ENCODE peak calls at places on chromosomes 5 and 9, in ten cellular contexts. H is brain microvascular endothelial cell, N is fibroblast of mammary gland, Y is upper lobe of right lung, B is HFFc6, V is dorsolateral prefrontal cortex, T is fibroblast of lung, I is H1, K is kidney epithelial cell, W is foreskin fibroblast. S is an unnamed sample.

GRCh38 chr9:112274600-112274999 is 58.8 kb downstream of the PTBP3 start:
- DNase-seq in T (no peak), Y (no peak), V (no peak), K (no peak), B (no peak), W (no peak), H (no peak), I (no peak), N (no peak), S (no peak)

GRCh38 chr5:160458971-160459800 is 37.5 kb downstream of the PTTG1 start:
- DNase-seq in H (no peak), B (no peak), Y (no peak), N (no peak), T (peak; percentile 42), V (no peak), K (no peak), W (no peak), I (no peak), S (no peak)

GRCh38 chr5:33291216-33292000 is 149.4 kb upstream of the TARS1 start:
- DNase-seq in H (no peak), N (no peak), T (no peak), V (no peak), W (no peak), I (no peak), Y (no peak), K (no peak), B (no peak), S (no peak)

GRCh38 chr9:36222449-36222848 is 31.7 kb downstream of the CLTA start:
- DNase-seq in N (peak; percentile 21), W (no peak), V (no peak), B (no peak), K (no peak), I (no peak), T (peak; percentile 46), Y (no peak), H (no peak), S (no peak)

GRCh38 chr5:140273401-140273877 is 29.5 kb downstream of the PFDN1 start:
- DNase-seq in H (no peak), K (no peak), I (no peak), N (peak; percentile 45), V (no peak), T (no peak), Y (no peak), B (no peak), W (no peak), S (no peak)

GRCh38 chr5:144307726-144308125 is 137.1 kb downstream of the KCTD16 start:
- DNase-seq in H (no peak), Y (no peak), B (no peak), T (no peak), I (no peak), W (no peak), V (no peak), N (no peak), K (no peak), S (no peak)

GRCh38 chr5:121962347-121962670 is 534 bp downstream of the SRFBP1 start:
- DNase-seq in Y (no peak), N (no peak), T (no peak), I (no peak), V (no peak), H (no peak), K (no peak), W (no peak), B (no peak), S (no peak)

GRCh38 chr5:154962494-154962893 is 21.6 kb downstream of the MRPL22 start:
- DNase-seq in K (peak; percentile 61), W (peak; percentile 40), I (no peak), Y (no peak), N (peak; percentile 78), H (no peak), B (peak; percentile 73), T (peak; percentile 48), V (no peak), S (no peak)

GRCh38 chr9:77019010-77019809 is at the start of gene FOXB2:
- DNase-seq in B (no peak), H (no peak), T (no peak), W (no peak), V (no peak), K (no peak), Y (no peak), I (no peak), N (no peak), S (peak; percentile 75)

DNA sequence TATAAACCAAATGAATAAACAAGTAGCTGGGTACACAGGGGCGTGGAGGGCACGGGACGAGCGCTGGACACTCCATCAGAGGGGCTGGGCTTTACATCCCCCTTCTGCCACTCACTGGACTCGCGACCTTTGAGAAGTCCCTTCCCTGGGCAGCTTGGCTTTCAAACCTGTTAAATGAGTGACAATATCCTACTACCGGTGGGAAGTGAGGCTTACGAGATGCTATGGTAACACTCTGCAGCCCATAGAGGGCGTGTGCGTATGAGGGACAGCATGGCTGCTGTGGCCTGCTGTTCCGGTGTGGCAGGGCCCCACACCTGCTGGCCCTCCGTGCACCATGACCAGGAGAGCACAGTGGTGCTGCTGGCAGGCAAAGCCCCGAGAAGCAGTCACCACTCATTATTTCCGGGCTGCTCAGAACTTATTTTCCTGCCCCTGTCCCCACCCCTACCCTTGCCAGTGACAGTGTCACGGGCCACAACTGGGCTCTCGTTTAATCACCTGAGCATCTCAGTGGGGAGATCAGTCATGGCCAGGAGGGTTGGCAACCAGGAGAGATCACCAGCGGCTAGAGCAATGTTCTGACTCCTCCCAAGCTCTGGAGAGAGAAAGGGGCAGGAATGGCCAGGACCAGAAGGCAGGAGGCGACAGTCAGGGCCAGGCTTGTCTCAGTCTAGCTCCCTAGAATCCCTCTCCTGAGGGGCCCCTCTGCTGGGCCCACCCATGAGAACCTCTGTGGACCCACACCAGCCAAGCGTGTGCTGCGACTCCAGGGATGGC is 10.5 kb downstream of the CLTB start:
- DNase-seq in H (no peak), T (no peak), N (no peak), I (no peak), W (no peak), B (no peak), Y (peak; percentile 44), V (no peak), K (no peak), S (no peak)
- TF ChIP-seq CTCF in H (peak; percentile 30), T (no peak), N (no peak), I (peak; percentile 77), W (no peak), B (peak; percentile 27), Y (no peak), V (no peak), K (peak; percentile 2), S (no peak)

GRCh38 chr9:89920131-89920530 is 315.3 kb downstream of the GADD45G start:
- DNase-seq in K (no peak), V (no peak), T (no peak), W (no peak), N (no peak), Y (no peak), H (no peak), B (no peak), I (no peak), S (peak; percentile 53)

GRCh38 chr9:89922099-89922498 is 317.3 kb downstream of the GADD45G start:
- DNase-seq in H (no peak), I (no peak), V (no peak), N (no peak), Y (no peak), W (no peak), T (no peak), K (no peak), B (no peak), S (no peak)

GRCh38 chr9:89917861-89918260 is 313.0 kb downstream of the GADD45G start:
- DNase-seq in K (no peak), B (no peak), W (no peak), I (no peak), Y (no peak), T (no peak), H (no peak), N (no peak), V (no peak), S (peak; percentile 84)

GRCh38 chr9:89920901-89921300 is 316.1 kb downstream of the GADD45G start:
- DNase-seq in K (no peak), B (no peak), Y (no peak), I (no peak), H (no peak), T (no peak), V (peak; percentile 48), N (no peak), W (no peak), S (no peak)

DNA sequence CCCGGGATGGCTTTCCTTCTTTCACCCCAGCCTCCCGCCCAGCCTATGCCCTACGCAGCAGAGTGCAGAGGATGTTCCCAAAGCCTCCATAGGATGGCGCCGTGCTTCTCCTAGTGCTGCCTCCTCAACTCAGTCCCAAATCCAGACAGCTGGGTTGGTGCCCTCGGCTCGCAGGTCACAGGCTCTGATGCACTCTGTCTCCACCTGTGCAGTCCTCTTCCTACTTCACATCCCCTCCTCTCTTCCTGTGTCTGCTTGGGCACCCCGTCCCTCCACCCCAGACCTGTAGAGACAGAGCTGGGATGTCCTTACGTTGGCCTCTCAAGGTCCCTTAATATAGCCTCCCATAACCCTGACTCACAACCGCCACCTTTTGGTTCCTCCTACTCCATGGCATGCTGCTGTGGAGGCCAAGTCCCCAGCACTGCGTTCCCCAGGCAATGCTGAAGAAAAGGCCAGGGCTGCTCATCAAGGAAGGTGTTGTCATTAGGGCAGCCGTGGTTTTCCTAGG is 314.4 kb downstream of the GADD45G start:
- DNase-seq in W (no peak), T (no peak), B (no peak), N (no peak), K (no peak), Y (no peak), V (no peak), I (peak; percentile 49), H (no peak), S (peak; percentile 87)
- TF ChIP-seq CTCF in W (no peak), T (no peak), B (no peak), N (no peak), K (no peak), Y (peak; percentile 32), V (peak; percentile 19), I (peak; percentile 77), H (no peak), S (no peak)

DNA sequence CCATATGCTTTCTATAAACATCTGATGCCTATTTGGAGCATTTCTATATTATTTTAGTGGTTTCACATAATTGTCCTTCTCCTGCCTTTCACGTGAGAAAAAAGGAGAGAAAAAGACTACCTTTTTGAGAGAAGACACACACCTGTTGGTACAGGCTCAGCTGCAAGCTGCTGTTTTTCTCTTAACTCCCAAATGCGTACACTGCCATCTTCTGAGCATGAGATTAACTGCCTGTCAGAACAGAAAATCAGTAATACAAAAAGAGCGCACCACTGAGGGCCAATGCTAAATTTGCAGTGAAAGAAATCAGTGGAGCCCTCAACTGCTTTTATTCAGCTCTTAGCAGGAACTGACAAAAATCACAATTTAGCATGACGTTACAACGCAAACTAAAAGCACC is 54.9 kb downstream of the WDR41 start:
- DNase-seq in H (no peak), N (no peak), Y (no peak), K (no peak), T (no peak), W (no peak), B (no peak), I (no peak), V (no peak), S (no peak)
- TF ChIP-seq CTCF in H (peak; percentile 30), N (no peak), Y (no peak), K (no peak), T (no peak), W (no peak), B (peak; percentile 44), I (peak; percentile 57), V (peak; percentile 56), S (no peak)

DNA sequence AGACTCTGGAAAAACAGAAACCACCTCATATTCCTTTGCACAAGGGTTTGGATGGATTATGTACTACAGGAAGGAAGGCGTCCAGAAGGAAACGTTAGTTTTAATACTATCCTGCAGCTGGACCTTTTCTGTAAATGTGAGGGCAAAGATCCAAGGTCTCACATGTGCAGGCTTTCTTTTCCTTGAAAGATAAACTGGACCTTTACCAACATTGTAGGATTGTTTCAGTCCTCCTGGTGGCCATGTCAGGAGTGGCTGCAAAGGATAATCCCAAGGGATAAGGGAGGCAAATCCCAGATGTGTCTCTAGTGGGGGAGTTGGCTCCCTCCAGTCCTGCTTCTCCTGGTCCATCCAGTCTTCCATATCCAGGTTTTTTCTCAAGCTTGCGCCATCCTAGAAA is 397.5 kb downstream of the HTR1A start:
- DNase-seq in W (no peak), N (no peak), H (no peak), V (no peak), B (no peak), T (no peak), I (no peak), K (no peak), Y (no peak), S (no peak)
- TF ChIP-seq CTCF in W (no peak), N (no peak), H (no peak), V (no peak), B (no peak), T (no peak), I (no peak), K (no peak), Y (no peak), S (no peak)

S was measured in esophagus muscularis mucosa.